ENCODE peak calls at places on chromosomes 13 and 19, in ten cellular contexts. Y is IMR-90, M is GM12865, U is pancreas, C is EL, F is foreskin melanocyte, R is Calu3, O is AG10803, K is iris pigment epithelial cell, X is ACHN. P is an unnamed sample.
A peak's percentile ranks its signal among the peaks of the same experiment; 100 is the strongest.

GRCh38 chr13:91595677-91596076 is 197.3 kb downstream of the GPC5 start:
- DNase-seq in X (no peak), K (no peak), C (no peak), F (no peak), O (no peak), R (no peak), U (no peak), Y (no peak), M (no peak), P (no peak)

GRCh38 chr13:83878691-83879410 is 3.4 kb downstream of the SLITRK1 start:
- DNase-seq in U (no peak), K (no peak), O (no peak), Y (no peak), R (no peak), F (no peak), X (no peak), M (no peak), C (peak; percentile 18), P (no peak)

GRCh38 chr13:111394211-111394922 is 73.9 kb downstream of the TEX29 start:
- DNase-seq in K (no peak), M (no peak), F (no peak), U (no peak), R (no peak), C (no peak), Y (no peak), X (no peak), O (no peak), P (no peak)

GRCh38 chr19:56142087-56142787 is 1.1 kb downstream of the ZNF444 start:
- DNase-seq in X (no peak), C (no peak), R (peak; percentile 62), K (no peak), O (no peak), Y (no peak), U (peak; percentile 81), M (no peak), F (no peak), P (no peak)

GRCh38 chr13:80390338-80390737 is 49.4 kb upstream of the SPRY2 start:
- DNase-seq in R (no peak), K (no peak), C (no peak), X (no peak), U (no peak), Y (no peak), F (no peak), O (no peak), M (no peak), P (no peak)

GRCh38 chr19:904545-904944 is 8.5 kb downstream of the R3HDM4 start:
- DNase-seq in R (no peak), Y (no peak), M (no peak), F (no peak), K (no peak), X (no peak), U (no peak), C (no peak), O (no peak), P (no peak)

GRCh38 chr13:107493271-107493670 is 722.1 kb downstream of the LIG4 start:
- DNase-seq in U (no peak), K (no peak), R (peak; percentile 1), C (no peak), M (no peak), F (no peak), Y (no peak), O (no peak), X (no peak), P (no peak)

GRCh38 chr13:75636339-75637095 is 387 bp downstream of the LMO7 start:
- DNase-seq in M (peak; percentile 65), F (peak; percentile 42), C (peak; percentile 61), X (peak; percentile 48), U (peak; percentile 44), Y (peak; percentile 46), K (peak; percentile 57), O (peak; percentile 56), R (peak; percentile 5), P (peak; percentile 52)

GRCh38 chr19:17254636-17255035 is 8.9 kb upstream of the NR2F6 start:
- DNase-seq in O (no peak), U (no peak), M (no peak), C (no peak), K (no peak), R (no peak), F (no peak), Y (no peak), X (no peak), P (no peak)

GRCh38 chr19:16673226-16673625 is 12.3 kb downstream of the TMEM38A start:
- DNase-seq in O (no peak), M (no peak), U (no peak), X (no peak), R (no peak), K (no peak), F (no peak), Y (no peak), C (no peak), P (no peak)

GRCh38 chr19:7618366-7618765 is 11.0 kb downstream of the XAB2 start:
- DNase-seq in Y (no peak), C (no peak), U (peak; percentile 78), O (no peak), K (no peak), R (peak; percentile 34), X (no peak), F (no peak), M (no peak), P (no peak)

GRCh38 chr13:32284927-32285632 is 30.1 kb downstream of the ZAR1L start:
- DNase-seq in C (peak; percentile 80), O (peak; percentile 36), M (no peak), K (peak; percentile 78), Y (peak; percentile 82), R (peak; percentile 13), X (peak; percentile 21), U (no peak), F (peak; percentile 15), P (no peak)

GRCh38 chr13:76711515-76712182 is 174.6 kb downstream of the KCTD12 start:
- DNase-seq in U (no peak), K (peak; percentile 98), R (no peak), F (peak; percentile 44), Y (peak; percentile 94), X (peak; percentile 60), M (no peak), O (peak; percentile 97), C (peak; percentile 81), P (no peak)

GRCh38 chr19:34213283-34213682 is 41.0 kb downstream of the LSM14A start:
- DNase-seq in R (no peak), M (no peak), X (no peak), Y (no peak), K (no peak), O (no peak), F (no peak), U (no peak), C (no peak), P (no peak)

GRCh38 chr19:58554494-58555368 is at the start of gene CHMP2A:
- DNase-seq in F (peak; percentile 90), R (peak; percentile 99), O (peak; percentile 97), X (peak; percentile 93), M (peak; percentile 99), U (peak; percentile 98), C (peak; percentile 96), Y (peak; percentile 95), K (peak; percentile 96), P (peak; percentile 99)

GRCh38 chr13:112260108-112261055 is 115.8 kb upstream of the SPACA7 start:
- DNase-seq in X (no peak), R (no peak), C (no peak), M (no peak), Y (no peak), U (no peak), O (no peak), F (no peak), K (no peak), P (no peak)

GRCh38 chr13:71659427-71659826 is 207.6 kb downstream of the DACH1 start:
- DNase-seq in R (no peak), F (no peak), Y (no peak), M (no peak), X (no peak), K (peak; percentile 6), C (no peak), U (no peak), O (no peak), P (no peak)

GRCh38 chr19:31418055-31418454 is 68.8 kb upstream of the TSHZ3 start:
- DNase-seq in F (no peak), C (no peak), O (no peak), R (no peak), X (no peak), Y (no peak), U (no peak), K (no peak), M (no peak), P (peak; percentile 17)

GRCh38 chr19:6802336-6803035 is 30.0 kb downstream of the VAV1 start:
- DNase-seq in F (peak; percentile 17), R (no peak), M (peak; percentile 92), Y (no peak), U (no peak), C (peak; percentile 33), K (no peak), O (no peak), X (no peak), P (no peak)

GRCh38 chr13:55570371-55570770 is 1570.3 kb upstream of the PRR20A start:
- DNase-seq in U (no peak), K (no peak), R (no peak), M (no peak), X (no peak), Y (no peak), O (no peak), F (no peak), C (no peak), P (no peak)

GRCh38 chr19:2804156-2805004 is 15.3 kb upstream of the ZNF554 start:
- DNase-seq in F (no peak), O (no peak), U (no peak), X (no peak), R (no peak), M (no peak), K (no peak), Y (no peak), C (no peak), P (no peak)

GRCh38 chr19:58021541-58022282 is 12.1 kb upstream of the ZSCAN1 start:
- DNase-seq in X (peak; percentile 2), R (no peak), F (no peak), M (peak; percentile 39), Y (peak; percentile 40), C (peak; percentile 45), O (peak; percentile 38), U (no peak), K (peak; percentile 58), P (peak; percentile 27)

GRCh38 chr13:80237646-80238045 is 103.3 kb downstream of the SPRY2 start:
- DNase-seq in X (no peak), Y (peak; percentile 62), M (no peak), U (no peak), F (peak; percentile 48), C (peak; percentile 43), O (peak; percentile 51), R (no peak), K (peak; percentile 47), P (no peak)

GRCh38 chr13:70353096-70353495 is 244.8 kb upstream of the KLHL1 start:
- DNase-seq in R (no peak), O (no peak), U (no peak), Y (no peak), C (no peak), M (no peak), X (no peak), K (no peak), F (no peak), P (no peak)

GRCh38 chr19:18659281-18660050 is 22.6 kb downstream of the KLHL26 start:
- DNase-seq in U (no peak), C (no peak), X (no peak), F (no peak), O (peak; percentile 33), M (no peak), K (no peak), Y (no peak), R (no peak), P (no peak)

GRCh38 chr13:104289400-104289799 is 1223.2 kb upstream of the SLC10A2 start:
- DNase-seq in M (no peak), Y (no peak), K (peak; percentile 37), X (no peak), R (no peak), C (no peak), U (no peak), F (no peak), O (no peak), P (no peak)

GRCh38 chr19:3656073-3656746 is 29.6 kb upstream of the CACTIN start:
- DNase-seq in X (peak; percentile 36), M (no peak), F (no peak), U (no peak), O (peak; percentile 66), K (no peak), R (no peak), C (peak; percentile 93), Y (peak; percentile 13), P (peak; percentile 66)

GRCh38 chr13:71274923-71275593 is 591.9 kb downstream of the DACH1 start:
- DNase-seq in M (peak; percentile 54), O (no peak), F (no peak), U (no peak), Y (no peak), K (no peak), C (no peak), R (no peak), X (no peak), P (no peak)

P was measured in SW480.